ENCODE peak calls at places on chromosomes 4 and X, in six cellular contexts. G, I, O, H, Y and B are unnamed samples.

GRCh38 chr4:26482508-26483462 is 7.5 kb downstream of the CCKAR start:
- DNase-seq in Y (no peak), I (no peak), H (peak), O (no peak), G (no peak), B (no peak)

GRCh38 chr4:21476753-21477152 is 471.8 kb downstream of the KCNIP4 start:
- DNase-seq in G (no peak), O (no peak), I (no peak), H (peak), Y (no peak), B (no peak)

GRCh38 chr4:78688385-78688784 is 87.8 kb upstream of the BMP2K start:
- DNase-seq in I (no peak), G (no peak), O (no peak), H (peak), Y (no peak), B (no peak)

GRCh38 chrX:115616943-115617563 is 56.1 kb downstream of the PLS3 start:
- DNase-seq in H (peak), G (no peak), I (no peak), O (no peak), Y (no peak), B (no peak)

GRCh38 chrX:16491461-16491860 is 158.5 kb upstream of the S100G start:
- DNase-seq in Y (no peak), O (no peak), H (peak), I (no peak), G (no peak), B (no peak)

GRCh38 chrX:150954951-150955350 is 28.2 kb upstream of the HMGB3 start:
- DNase-seq in Y (no peak), O (no peak), I (no peak), G (no peak), H (no peak), B (no peak)

GRCh38 chr4:15681067-15681371 is 608 bp upstream of the FAM200B start:
- DNase-seq in H (no peak), O (no peak), Y (no peak), G (no peak), I (no peak), B (no peak)

GRCh38 chr4:9904976-9905587 is 116.2 kb downstream of the SLC2A9 start:
- DNase-seq in Y (no peak), I (no peak), O (no peak), H (peak), G (no peak), B (no peak)

GRCh38 chrX:39779952-39780783 is 317.6 kb downstream of the BCOR start:
- DNase-seq in O (no peak), G (no peak), Y (no peak), I (no peak), H (no peak), B (no peak)

GRCh38 chrX:103329991-103330390 is at the start of gene TCEAL7:
- DNase-seq in I (no peak), O (no peak), Y (peak), H (peak), G (no peak), B (peak)

GRCh38 chr4:55318541-55319129 is 27.4 kb upstream of the SRD5A3 start:
- DNase-seq in G (no peak), O (no peak), H (no peak), I (no peak), Y (no peak), B (no peak)

GRCh38 chrX:129968968-129969367 is 13.5 kb upstream of the BCORL1 start:
- DNase-seq in Y (no peak), H (no peak), G (no peak), O (no peak), I (no peak), B (no peak)

GRCh38 chrX:123743312-123743711 is 10.5 kb upstream of the THOC2 start:
- DNase-seq in I (no peak), O (no peak), H (no peak), G (no peak), Y (no peak), B (no peak)